ENCODE peak calls at places on chromosome 12, in ten cellular contexts. B is T-cell; I is Calu3; X is CD8-positive, alpha-beta memory T cell; W is NCI-H1436; Q is H9; K is retina; T is M059J; V is foreskin fibroblast; C is GM10248. A is an unnamed sample.

GRCh38 chr12:2443766-2444165 is 351.0 kb upstream of the FKBP4 start:
- DNase-seq in B (no peak), I (no peak), X (no peak), W (no peak), Q (no peak), K (no peak), T (no peak), V (peak), C (no peak), A (no peak)

GRCh38 chr12:124445826-124446225 is 121.6 kb downstream of the NCOR2 start:
- DNase-seq in B (no peak), I (no peak), X (no peak), W (no peak), Q (no peak), K (no peak), T (no peak), V (no peak), C (no peak), A (no peak)

GRCh38 chr12:42161529-42161928 is 16.9 kb upstream of the GXYLT1 start:
- DNase-seq in B (no peak), I (no peak), X (no peak), W (no peak), Q (no peak), K (no peak), T (no peak), V (no peak), C (no peak), A (no peak)

GRCh38 chr12:101967506-101967905 is 90.1 kb downstream of the DRAM1 start:
- DNase-seq in B (no peak), I (no peak), X (peak), W (no peak), Q (no peak), K (no peak), T (no peak), V (no peak), C (no peak), A (no peak)

GRCh38 chr12:51908876-51909592 is 1.7 kb downstream of the ACVRL1 start:
- DNase-seq in B (no peak), I (no peak), X (no peak), W (no peak), Q (no peak), K (no peak), T (no peak), V (no peak), C (no peak), A (no peak)

GRCh38 chr12:93979189-93979588 is 169.2 kb upstream of the PLXNC1 start:
- DNase-seq in B (no peak), I (no peak), X (no peak), W (no peak), Q (no peak), K (no peak), T (no peak), V (peak), C (peak), A (peak)

GRCh38 chr12:2845280-2845679 is 10.4 kb upstream of the NRIP2 start:
- DNase-seq in B (no peak), I (no peak), X (no peak), W (no peak), Q (no peak), K (peak), T (peak), V (peak), C (no peak), A (no peak)

GRCh38 chr12:107884769-107885694 is 110.5 kb downstream of the ASCL4 start:
- DNase-seq in B (peak), I (peak), X (peak), W (peak), Q (peak), K (peak), T (peak), V (peak), C (peak), A (peak)

GRCh38 chr12:120775862-120776552 is 50.4 kb downstream of the ACADS start:
- DNase-seq in B (no peak), I (no peak), X (no peak), W (no peak), Q (no peak), K (no peak), T (no peak), V (no peak), C (no peak), A (no peak)

GRCh38 chr12:18798445-18799139 is 60.7 kb downstream of the CAPZA3 start:
- DNase-seq in B (no peak), I (peak), X (no peak), W (no peak), Q (no peak), K (no peak), T (no peak), V (no peak), C (no peak), A (no peak)

GRCh38 chr12:88505696-88506095 is 74.6 kb downstream of the KITLG start:
- DNase-seq in B (no peak), I (no peak), X (no peak), W (no peak), Q (no peak), K (no peak), T (no peak), V (no peak), C (no peak), A (no peak)

GRCh38 chr12:77924703-77925102 is 94.0 kb downstream of the NAV3 start:
- DNase-seq in B (no peak), I (no peak), X (no peak), W (no peak), Q (no peak), K (no peak), T (peak), V (peak), C (no peak), A (no peak)